ENCODE peak calls at places on chromosomes 16 and 17, in seven cellular contexts. U is left ventricle myocardium inferior, P is left lung, J is natural killer cell, M is gastrocnemius medialis, Y is lower lobe of right lung, E is omental fat pad. R is an unnamed sample.

GRCh38 chr17:66354472-66354871 is 52.1 kb downstream of the PRKCA start:
- DNase-seq in U (no peak), P (no peak), J (no peak), M (no peak), Y (no peak), E (no peak), R (no peak)

GRCh38 chr17:2087597-2088211 is 32.8 kb downstream of the HIC1 start:
- DNase-seq in U (no peak), P (no peak), J (no peak), M (no peak), Y (peak), E (no peak), R (no peak)

GRCh38 chr16:81625544-81626152 is 153.4 kb upstream of the PLCG2 start:
- DNase-seq in U (peak), P (peak), J (no peak), M (no peak), Y (peak), E (no peak), R (no peak)

GRCh38 chr17:2023692-2024571 is 1.2 kb downstream of the RTN4RL1 start:
- DNase-seq in U (no peak), P (peak), J (no peak), M (no peak), Y (peak), E (no peak), R (peak)

GRCh38 chr17:61140386-61140785 is 259.3 kb upstream of the TBX2 start:
- DNase-seq in U (no peak), P (no peak), J (no peak), M (no peak), Y (no peak), E (no peak), R (no peak)

GRCh38 chr16:86730597-86730996 is 152.2 kb downstream of the FOXL1 start:
- DNase-seq in U (no peak), P (no peak), J (no peak), M (no peak), Y (no peak), E (no peak), R (no peak)

GRCh38 chr16:50841081-50841886 is 99.4 kb downstream of the CYLD start:
- DNase-seq in U (no peak), P (no peak), J (no peak), M (no peak), Y (no peak), E (no peak), R (peak)

GRCh38 chr16:12137344-12138094 is 161.0 kb downstream of the SNX29 start:
- DNase-seq in U (no peak), P (no peak), J (no peak), M (no peak), Y (no peak), E (no peak), R (no peak)

GRCh38 chr16:11135167-11135973 is 120.6 kb downstream of the SOCS1 start:
- DNase-seq in U (no peak), P (no peak), J (no peak), M (peak), Y (no peak), E (no peak), R (no peak)

GRCh38 chr16:16096161-16096857 is 127.0 kb downstream of the ABCC6 start:
- DNase-seq in U (peak), P (no peak), J (no peak), M (no peak), Y (no peak), E (no peak), R (no peak)

GRCh38 chr16:1790611-1791255 is 2.8 kb downstream of the IGFALS start:
- DNase-seq in U (no peak), P (peak), J (no peak), M (no peak), Y (no peak), E (no peak), R (no peak)

GRCh38 chr16:14392960-14393359 is 237.1 kb downstream of the PARN start:
- DNase-seq in U (no peak), P (peak), J (no peak), M (no peak), Y (no peak), E (no peak), R (no peak)

GRCh38 chr17:50051606-50052005 is 4.3 kb upstream of the ITGA3 start:
- DNase-seq in U (no peak), P (no peak), J (no peak), M (no peak), Y (no peak), E (no peak), R (no peak)

GRCh38 chr16:376817-377418 is 4.9 kb downstream of the PGAP6 start:
- DNase-seq in U (no peak), P (peak), J (no peak), M (no peak), Y (no peak), E (no peak), R (no peak)

GRCh38 chr17:72191901-72192300 is 71.1 kb downstream of the SOX9 start:
- DNase-seq in U (peak), P (no peak), J (no peak), M (peak), Y (no peak), E (no peak), R (no peak)

GRCh38 chr17:57257213-57257873 is 1.0 kb downstream of the MSI2 start:
- DNase-seq in U (no peak), P (no peak), J (no peak), M (no peak), Y (no peak), E (no peak), R (no peak)

GRCh38 chr17:20852541-20853370 is 190.1 kb downstream of the USP22 start:
- DNase-seq in U (peak), P (peak), J (no peak), M (no peak), Y (no peak), E (no peak), R (no peak)

GRCh38 chr16:30091474-30092372 is at the start of gene TBX6:
- DNase-seq in U (peak), P (peak), J (peak), M (peak), Y (peak), E (peak), R (peak)
- TF ChIP-seq CTCF in U (peak), P (peak), J (peak), M (peak), Y (peak), E (peak), R (peak)

GRCh38 chr17:74873036-74873873 is 461 bp upstream of the FDXR start:
- DNase-seq in U (peak), P (peak), J (peak), M (peak), Y (peak), E (peak), R (peak)
- TF ChIP-seq CTCF in U (no peak), P (no peak), J (no peak), M (no peak), Y (no peak), E (no peak), R (no peak)

DNA sequence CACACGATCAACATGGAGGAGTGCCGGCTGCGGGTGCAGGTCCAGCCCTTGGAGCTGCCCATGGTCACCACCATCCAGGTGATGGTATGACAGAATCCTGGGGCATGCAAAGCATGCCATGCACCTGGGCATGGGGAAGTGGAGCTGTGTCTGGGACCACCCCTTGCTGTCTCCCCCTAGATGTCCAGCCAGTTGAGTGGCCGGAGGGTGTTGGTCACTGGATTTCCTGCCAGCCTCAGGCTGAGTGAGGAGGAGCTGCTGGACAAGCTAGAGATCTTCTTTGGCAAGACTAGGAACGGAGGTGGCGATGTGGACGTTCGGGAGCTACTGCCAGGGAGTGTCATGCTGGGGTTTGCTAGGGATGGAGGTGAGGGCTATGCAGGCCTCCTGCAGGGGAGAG is 6.7 kb downstream of the IFI35 start:
- DNase-seq in U (no peak), P (no peak), J (no peak), M (no peak), Y (no peak), E (no peak), R (no peak)
- TF ChIP-seq CTCF in U (no peak), P (no peak), J (no peak), M (no peak), Y (no peak), E (no peak), R (no peak)

GRCh38 chr17:27747462-27748359 is 52.6 kb downstream of the NOS2 start:
- DNase-seq in U (no peak), P (no peak), J (no peak), M (no peak), Y (no peak), E (no peak), R (no peak)
- TF ChIP-seq CTCF in U (no peak), P (peak), J (no peak), M (no peak), Y (no peak), E (no peak), R (peak)

DNA sequence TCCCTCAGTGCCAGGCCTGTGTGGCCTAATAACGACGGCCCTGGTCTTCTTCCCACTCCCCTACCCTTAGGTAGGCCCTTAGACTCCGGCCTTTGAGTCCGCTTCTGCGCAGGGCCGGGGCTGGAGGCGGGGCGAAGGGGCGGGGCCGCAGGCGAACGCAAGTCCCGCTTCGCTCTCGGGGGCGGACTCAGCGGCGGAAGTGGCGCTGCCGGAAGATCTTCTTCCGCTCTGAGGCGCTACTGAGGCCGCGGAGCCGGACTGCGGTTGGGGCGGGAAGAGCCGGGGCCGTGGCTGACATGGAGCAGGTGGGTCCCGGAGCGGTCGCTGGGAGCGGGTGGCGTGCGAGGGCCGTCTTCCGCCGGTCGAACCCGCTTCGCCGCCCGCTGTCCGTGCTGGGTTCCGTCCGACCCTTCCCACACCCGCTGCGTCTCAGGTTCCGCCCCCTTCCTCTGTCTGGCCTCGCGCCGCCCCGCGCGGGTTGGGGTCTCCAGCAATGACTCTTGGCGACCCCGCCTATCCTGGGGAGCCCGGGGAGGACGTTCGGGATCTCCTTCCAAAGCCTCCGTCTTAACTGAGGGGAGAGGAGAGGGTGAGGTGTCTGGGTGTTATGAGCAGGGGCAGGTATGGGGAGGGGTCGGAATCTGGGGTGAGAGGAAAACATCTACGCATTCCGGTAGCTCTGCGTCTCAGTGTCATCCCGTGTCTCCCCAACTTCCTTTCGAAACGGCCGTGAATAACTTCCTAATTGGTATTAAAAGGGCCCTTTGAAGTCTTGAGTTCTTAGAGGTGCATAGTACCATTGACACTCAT is at the start of gene STARD3:
- DNase-seq in U (peak), P (peak), J (peak), M (peak), Y (peak), E (peak), R (peak)
- TF ChIP-seq CTCF in U (peak), P (no peak), J (no peak), M (peak), Y (peak), E (no peak), R (no peak)